ENCODE peak calls at places on chromosomes 2 and 18, in nine cellular contexts. One of them, this sample, is unnamed.

GRCh38 chr2:165126244-165126643 is 77.6 kb downstream of the SCN3A start:
- DNase-seq in CD4-positive, alpha-beta T cell: no peak
- DNase-seq in aorta: no peak
- DNase-seq in gastrocnemius medialis: no peak
- DNase-seq in skeletal muscle cell: no peak
- DNase-seq in lower lobe of right lung: no peak
- DNase-seq in GM04504: no peak
- DNase-seq in NT2/D1: no peak
- DNase-seq in Caco-2: no peak
- DNase-seq in this sample: no peak

GRCh38 chr2:109438773-109439191 is 175.0 kb downstream of the SEPTIN10 start:
- DNase-seq in NT2/D1: no peak
- DNase-seq in Caco-2: no peak
- DNase-seq in GM04504: peak; percentile 70
- DNase-seq in aorta: peak; percentile 83
- DNase-seq in gastrocnemius medialis: peak; percentile 80
- DNase-seq in skeletal muscle cell: peak; percentile 59
- DNase-seq in CD4-positive, alpha-beta T cell: no peak
- DNase-seq in lower lobe of right lung: no peak
- DNase-seq in this sample: no peak

GRCh38 chr2:105517814-105518705 is 119.2 kb upstream of the FHL2 start:
- DNase-seq in GM04504: no peak
- DNase-seq in gastrocnemius medialis: peak; percentile 60
- DNase-seq in Caco-2: no peak
- DNase-seq in CD4-positive, alpha-beta T cell: no peak
- DNase-seq in lower lobe of right lung: no peak
- DNase-seq in NT2/D1: no peak
- DNase-seq in aorta: peak; percentile 89
- DNase-seq in skeletal muscle cell: no peak
- DNase-seq in this sample: no peak

GRCh38 chr18:54939375-54939917 is 19.8 kb downstream of the CCDC68 start:
- DNase-seq in CD4-positive, alpha-beta T cell: no peak
- DNase-seq in Caco-2: no peak
- DNase-seq in aorta: no peak
- DNase-seq in NT2/D1: no peak
- DNase-seq in GM04504: no peak
- DNase-seq in skeletal muscle cell: no peak
- DNase-seq in lower lobe of right lung: no peak
- DNase-seq in gastrocnemius medialis: no peak
- DNase-seq in this sample: no peak

GRCh38 chr18:46660955-46661749 is 4.1 kb upstream of the LOXHD1 start:
- DNase-seq in GM04504: no peak
- DNase-seq in NT2/D1: no peak
- DNase-seq in gastrocnemius medialis: peak; percentile 28
- DNase-seq in skeletal muscle cell: peak; percentile 1
- DNase-seq in CD4-positive, alpha-beta T cell: no peak
- DNase-seq in lower lobe of right lung: no peak
- DNase-seq in aorta: peak; percentile 55
- DNase-seq in Caco-2: peak; percentile 2
- DNase-seq in this sample: peak; percentile 41

GRCh38 chr18:36809590-36810381 is 19.0 kb downstream of the TPGS2 start:
- DNase-seq in skeletal muscle cell: no peak
- DNase-seq in gastrocnemius medialis: peak; percentile 28
- DNase-seq in NT2/D1: no peak
- DNase-seq in GM04504: peak; percentile 54
- DNase-seq in CD4-positive, alpha-beta T cell: peak; percentile 14
- DNase-seq in Caco-2: peak; percentile 31
- DNase-seq in aorta: no peak
- DNase-seq in lower lobe of right lung: no peak
- DNase-seq in this sample: peak; percentile 18

GRCh38 chr18:24400587-24400986 is 3.0 kb upstream of the OSBPL1A start:
- DNase-seq in CD4-positive, alpha-beta T cell: no peak
- DNase-seq in lower lobe of right lung: no peak
- DNase-seq in gastrocnemius medialis: no peak
- DNase-seq in aorta: no peak
- DNase-seq in skeletal muscle cell: no peak
- DNase-seq in Caco-2: no peak
- DNase-seq in NT2/D1: no peak
- DNase-seq in GM04504: no peak
- DNase-seq in this sample: no peak

GRCh38 chr2:158953926-158954763 is 14.3 kb upstream of the TANC1 start:
- DNase-seq in GM04504: peak; percentile 61
- DNase-seq in NT2/D1: no peak
- DNase-seq in gastrocnemius medialis: peak; percentile 22
- DNase-seq in Caco-2: peak; percentile 62
- DNase-seq in CD4-positive, alpha-beta T cell: no peak
- DNase-seq in aorta: peak; percentile 93
- DNase-seq in lower lobe of right lung: peak; percentile 65
- DNase-seq in skeletal muscle cell: peak; percentile 88
- DNase-seq in this sample: no peak

GRCh38 chr2:9234680-9235387 is 28.2 kb downstream of the ASAP2 start:
- DNase-seq in GM04504: no peak
- DNase-seq in NT2/D1: no peak
- DNase-seq in lower lobe of right lung: no peak
- DNase-seq in aorta: no peak
- DNase-seq in CD4-positive, alpha-beta T cell: no peak
- DNase-seq in Caco-2: peak; percentile 47
- DNase-seq in gastrocnemius medialis: no peak
- DNase-seq in skeletal muscle cell: no peak
- DNase-seq in this sample: no peak

GRCh38 chr2:165818920-165819319 is 24.9 kb upstream of the GALNT3 start:
- DNase-seq in gastrocnemius medialis: no peak
- DNase-seq in lower lobe of right lung: no peak
- DNase-seq in aorta: no peak
- DNase-seq in GM04504: no peak
- DNase-seq in CD4-positive, alpha-beta T cell: no peak
- DNase-seq in Caco-2: no peak
- DNase-seq in skeletal muscle cell: no peak
- DNase-seq in NT2/D1: no peak
- DNase-seq in this sample: no peak

GRCh38 chr18:50644146-50644545 is 84.3 kb downstream of the MAPK4 start:
- DNase-seq in Caco-2: no peak
- DNase-seq in lower lobe of right lung: no peak
- DNase-seq in NT2/D1: no peak
- DNase-seq in gastrocnemius medialis: no peak
- DNase-seq in skeletal muscle cell: no peak
- DNase-seq in GM04504: no peak
- DNase-seq in CD4-positive, alpha-beta T cell: no peak
- DNase-seq in aorta: no peak
- DNase-seq in this sample: no peak

GRCh38 chr2:216596986-216597509 is 36.2 kb upstream of the IGFBP2 start:
- DNase-seq in aorta: no peak
- DNase-seq in lower lobe of right lung: no peak
- DNase-seq in skeletal muscle cell: no peak
- DNase-seq in gastrocnemius medialis: no peak
- DNase-seq in Caco-2: no peak
- DNase-seq in GM04504: no peak
- DNase-seq in NT2/D1: no peak
- DNase-seq in CD4-positive, alpha-beta T cell: no peak
- DNase-seq in this sample: no peak

GRCh38 chr2:118845843-118846666 is 1.4 kb downstream of the EN1 start:
- DNase-seq in lower lobe of right lung: no peak
- DNase-seq in CD4-positive, alpha-beta T cell: no peak
- DNase-seq in Caco-2: no peak
- DNase-seq in NT2/D1: no peak
- DNase-seq in aorta: no peak
- DNase-seq in gastrocnemius medialis: no peak
- DNase-seq in GM04504: no peak
- DNase-seq in skeletal muscle cell: no peak
- DNase-seq in this sample: no peak

GRCh38 chr2:11250400-11251277 is 93.8 kb downstream of the ROCK2 start:
- DNase-seq in aorta: no peak
- DNase-seq in NT2/D1: no peak
- DNase-seq in CD4-positive, alpha-beta T cell: no peak
- DNase-seq in gastrocnemius medialis: no peak
- DNase-seq in skeletal muscle cell: no peak
- DNase-seq in Caco-2: no peak
- DNase-seq in GM04504: no peak
- DNase-seq in lower lobe of right lung: no peak
- DNase-seq in this sample: no peak

GRCh38 chr2:48946444-48947048 is 191.0 kb upstream of the LHCGR start:
- DNase-seq in GM04504: peak; percentile 23
- DNase-seq in lower lobe of right lung: no peak
- DNase-seq in aorta: no peak
- DNase-seq in Caco-2: peak; percentile 62
- DNase-seq in skeletal muscle cell: peak; percentile 8
- DNase-seq in NT2/D1: peak; percentile 20
- DNase-seq in gastrocnemius medialis: no peak
- DNase-seq in CD4-positive, alpha-beta T cell: peak; percentile 9
- DNase-seq in this sample: peak; percentile 11

GRCh38 chr2:20153131-20153851 is 71.6 kb downstream of the SDC1 start:
- DNase-seq in CD4-positive, alpha-beta T cell: no peak
- DNase-seq in NT2/D1: no peak
- DNase-seq in gastrocnemius medialis: no peak
- DNase-seq in aorta: no peak
- DNase-seq in GM04504: no peak
- DNase-seq in lower lobe of right lung: no peak
- DNase-seq in skeletal muscle cell: no peak
- DNase-seq in Caco-2: no peak
- DNase-seq in this sample: no peak

GRCh38 chr2:241777686-241778627 is 1.3 kb downstream of the GAL3ST2 start:
- DNase-seq in CD4-positive, alpha-beta T cell: no peak
- DNase-seq in Caco-2: no peak
- DNase-seq in skeletal muscle cell: no peak
- DNase-seq in lower lobe of right lung: no peak
- DNase-seq in gastrocnemius medialis: no peak
- DNase-seq in NT2/D1: no peak
- DNase-seq in aorta: peak; percentile 59
- DNase-seq in GM04504: no peak
- DNase-seq in this sample: no peak

GRCh38 chr18:45588284-45588683 is 27.0 kb upstream of the SLC14A2 start:
- DNase-seq in skeletal muscle cell: peak; percentile 33
- DNase-seq in aorta: no peak
- DNase-seq in lower lobe of right lung: no peak
- DNase-seq in Caco-2: no peak
- DNase-seq in gastrocnemius medialis: no peak
- DNase-seq in CD4-positive, alpha-beta T cell: no peak
- DNase-seq in GM04504: peak; percentile 44
- DNase-seq in NT2/D1: no peak
- DNase-seq in this sample: no peak

GRCh38 chr2:81901017-81901416 is 1596.5 kb upstream of the LRRTM1 start:
- DNase-seq in Caco-2: no peak
- DNase-seq in skeletal muscle cell: no peak
- DNase-seq in NT2/D1: no peak
- DNase-seq in CD4-positive, alpha-beta T cell: no peak
- DNase-seq in GM04504: no peak
- DNase-seq in gastrocnemius medialis: no peak
- DNase-seq in aorta: no peak
- DNase-seq in lower lobe of right lung: no peak
- DNase-seq in this sample: no peak

GRCh38 chr2:11092693-11093335 is 62.5 kb upstream of the SLC66A3 start:
- DNase-seq in skeletal muscle cell: no peak
- DNase-seq in aorta: no peak
- DNase-seq in lower lobe of right lung: no peak
- DNase-seq in NT2/D1: no peak
- DNase-seq in gastrocnemius medialis: no peak
- DNase-seq in Caco-2: no peak
- DNase-seq in GM04504: no peak
- DNase-seq in CD4-positive, alpha-beta T cell: no peak
- DNase-seq in this sample: no peak

GRCh38 chr2:148375214-148375613 is 269.3 kb upstream of the EPC2 start:
- DNase-seq in Caco-2: no peak
- DNase-seq in lower lobe of right lung: no peak
- DNase-seq in CD4-positive, alpha-beta T cell: no peak
- DNase-seq in gastrocnemius medialis: no peak
- DNase-seq in skeletal muscle cell: no peak
- DNase-seq in GM04504: no peak
- DNase-seq in aorta: no peak
- DNase-seq in NT2/D1: no peak
- DNase-seq in this sample: no peak

GRCh38 chr2:240983996-240984498 is 14.4 kb upstream of the SNED1 start:
- DNase-seq in GM04504: no peak
- DNase-seq in skeletal muscle cell: no peak
- DNase-seq in lower lobe of right lung: peak; percentile 45
- DNase-seq in aorta: peak; percentile 75
- DNase-seq in CD4-positive, alpha-beta T cell: no peak
- DNase-seq in NT2/D1: no peak
- DNase-seq in Caco-2: no peak
- DNase-seq in gastrocnemius medialis: peak; percentile 11
- DNase-seq in this sample: no peak